ENCODE peak calls at places on chromosomes 11 and 22, in seven cellular contexts. V is GM12891, S is SK-N-SH, D is HepG2, X is K562, H is GM12878, B is H1. U is an unnamed sample.

GRCh38 chr11:88594274-88594950 is 256.9 kb upstream of the CTSC start:
- DNase-seq in X (no peak), D (no peak), B (no peak), V (no peak), H (no peak), S (no peak), U (no peak)

GRCh38 chr11:116544721-116545120 is 228.1 kb downstream of the BUD13 start:
- DNase-seq in B (no peak), H (no peak), S (no peak), V (no peak), D (no peak), X (no peak), U (no peak)

GRCh38 chr11:108973402-108974119 is 308.7 kb downstream of the DDX10 start:
- DNase-seq in B (no peak), X (no peak), H (no peak), S (no peak), D (no peak), V (no peak), U (no peak)

GRCh38 chr11:134498326-134499139 is 86.5 kb upstream of the B3GAT1 start:
- DNase-seq in S (no peak), B (no peak), H (no peak), D (no peak), X (no peak), V (no peak), U (no peak)

GRCh38 chr11:108895579-108896480 is 231.0 kb downstream of the DDX10 start:
- DNase-seq in H (peak), X (no peak), S (no peak), V (no peak), B (no peak), D (peak), U (no peak)

GRCh38 chr22:37983860-37984791 is at the start of gene SOX10:
- DNase-seq in D (no peak), B (peak), X (no peak), H (no peak), V (no peak), S (no peak), U (no peak)

GRCh38 chr11:118048472-118049370 is 28.2 kb upstream of the TMPRSS4 start:
- DNase-seq in B (no peak), H (no peak), X (no peak), V (no peak), D (no peak), S (no peak), U (no peak)

GRCh38 chr11:125271436-125272064 is 107.0 kb downstream of the PKNOX2 start:
- DNase-seq in H (no peak), X (no peak), S (no peak), B (no peak), D (no peak), V (no peak), U (no peak)

GRCh38 chr11:128279861-128280260 is 307.5 kb downstream of the ETS1 start:
- DNase-seq in H (no peak), V (no peak), S (no peak), B (no peak), D (no peak), X (no peak), U (no peak)

GRCh38 chr22:28351585-28351984 is 328.1 kb downstream of the TTC28 start:
- DNase-seq in D (no peak), S (no peak), X (no peak), V (no peak), B (no peak), H (no peak), U (no peak)

GRCh38 chr11:10506013-10506370 is 35.0 kb downstream of the RNF141 start:
- DNase-seq in X (no peak), B (no peak), D (no peak), V (no peak), S (no peak), H (no peak), U (no peak)

GRCh38 chr11:107050126-107050525 is 31.9 kb upstream of the GUCY1A2 start:
- DNase-seq in B (no peak), X (no peak), H (no peak), V (no peak), D (no peak), S (no peak), U (no peak)

GRCh38 chr22:17063372-17064106 is 21.3 kb upstream of the IL17RA start:
- DNase-seq in H (no peak), B (peak), S (no peak), X (no peak), V (no peak), D (no peak), U (no peak)

GRCh38 chr22:22821340-22821739 is 66.3 kb upstream of the IGLL5 start:
- DNase-seq in B (no peak), X (no peak), V (no peak), D (no peak), H (no peak), S (no peak), U (no peak)

GRCh38 chr11:15968461-15969130 is 387.8 kb downstream of the SOX6 start:
- DNase-seq in D (no peak), V (no peak), H (no peak), S (no peak), X (peak), B (no peak), U (no peak)

GRCh38 chr11:72924568-72925190 is 110.5 kb downstream of the ATG16L2 start:
- DNase-seq in B (no peak), X (no peak), H (peak), V (no peak), S (peak), D (peak), U (no peak)
- TF ChIP-seq TAF1 in B (no peak), X (no peak), H (no peak), V (no peak), S (no peak), D (no peak), U (no peak)

GRCh38 chr22:49517211-49517610 is 310.5 kb downstream of the BRD1 start:
- DNase-seq in B (no peak), H (no peak), X (no peak), S (no peak), V (no peak), D (no peak), U (no peak)
- TF ChIP-seq TAF1 in B (no peak), H (no peak), X (no peak), S (no peak), V (no peak), D (no peak), U (no peak)

DNA sequence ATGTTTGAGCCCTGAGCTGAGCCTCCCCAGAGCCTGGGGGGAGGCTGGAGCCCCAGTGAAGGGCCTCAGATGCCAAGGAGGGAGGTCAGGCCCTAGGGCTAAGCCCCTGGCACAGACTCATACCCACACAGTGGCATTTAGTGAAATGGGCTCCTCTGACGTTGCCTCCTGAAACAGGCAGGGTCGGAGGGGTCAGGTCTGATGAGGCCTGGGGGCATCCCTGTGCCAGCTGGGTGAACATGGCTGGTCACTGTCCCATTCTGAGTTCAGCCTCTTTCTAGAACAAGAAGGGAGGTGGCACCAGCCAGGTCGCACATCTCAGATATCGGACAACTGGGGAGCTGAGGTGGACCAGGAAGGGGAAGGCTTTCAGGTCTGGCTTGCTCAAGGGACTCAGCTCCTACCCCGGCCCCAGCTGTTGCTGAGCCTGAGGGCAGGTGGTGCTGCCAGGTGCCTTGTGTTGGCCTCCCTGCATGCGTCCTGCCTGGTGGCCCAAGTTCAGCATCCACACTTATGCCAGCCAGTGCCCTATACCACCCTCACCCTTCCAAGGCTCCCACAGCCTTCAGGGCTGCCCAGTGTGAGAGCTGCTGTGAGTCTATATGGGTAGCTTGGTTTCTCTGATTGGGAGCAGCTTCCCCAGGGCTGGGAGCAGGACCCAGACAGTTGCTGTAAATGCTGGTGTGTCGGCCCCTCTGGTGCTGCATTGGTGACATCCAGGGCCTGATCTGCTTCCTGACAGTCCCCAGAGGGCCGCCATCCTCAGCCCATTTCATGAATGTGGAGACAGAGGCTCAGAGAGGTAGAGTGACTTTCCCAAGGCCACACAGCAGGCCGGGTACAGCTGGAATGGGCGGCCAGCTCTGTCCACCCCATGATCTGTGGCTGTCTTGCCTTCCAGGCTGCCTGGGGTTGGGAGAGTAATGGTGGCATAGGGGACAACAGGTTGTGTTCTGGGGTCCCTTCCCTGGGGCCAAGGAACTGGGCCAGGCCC is 32.8 kb upstream of the PPARA start:
- DNase-seq in X (no peak), D (no peak), H (no peak), S (no peak), B (no peak), V (no peak), U (no peak)
- TF ChIP-seq TAF1 in X (no peak), D (no peak), H (no peak), S (no peak), B (no peak), V (no peak), U (no peak)

DNA sequence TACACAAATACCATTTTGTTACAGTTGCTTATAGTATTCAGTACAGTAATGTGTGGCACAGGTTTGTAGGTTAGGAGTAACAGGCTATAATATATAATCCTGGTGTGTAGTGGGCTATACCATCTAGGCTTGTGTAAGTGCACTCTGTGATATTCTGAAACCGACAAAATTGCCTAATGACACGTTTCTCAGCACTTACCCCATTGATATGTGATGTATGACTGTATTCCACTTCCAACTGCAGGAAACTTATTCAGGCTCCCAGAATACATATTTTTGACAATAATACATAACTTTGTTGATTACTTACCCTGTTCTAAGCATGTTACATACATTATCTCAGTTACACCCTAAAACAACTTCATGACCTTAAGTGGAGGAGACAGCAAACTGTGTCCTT is 5.1 kb upstream of the PICALM start:
- DNase-seq in H (no peak), X (no peak), S (no peak), B (no peak), V (no peak), D (no peak), U (no peak)
- TF ChIP-seq TAF1 in H (no peak), X (no peak), S (no peak), B (no peak), V (no peak), D (no peak), U (no peak)

GRCh38 chr11:66251811-66252210 is 16.6 kb upstream of the RAB1B start:
- DNase-seq in H (no peak), S (no peak), V (no peak), D (no peak), B (no peak), X (no peak), U (no peak)
- TF ChIP-seq TAF1 in H (no peak), S (no peak), V (no peak), D (no peak), B (no peak), X (no peak), U (no peak)

DNA sequence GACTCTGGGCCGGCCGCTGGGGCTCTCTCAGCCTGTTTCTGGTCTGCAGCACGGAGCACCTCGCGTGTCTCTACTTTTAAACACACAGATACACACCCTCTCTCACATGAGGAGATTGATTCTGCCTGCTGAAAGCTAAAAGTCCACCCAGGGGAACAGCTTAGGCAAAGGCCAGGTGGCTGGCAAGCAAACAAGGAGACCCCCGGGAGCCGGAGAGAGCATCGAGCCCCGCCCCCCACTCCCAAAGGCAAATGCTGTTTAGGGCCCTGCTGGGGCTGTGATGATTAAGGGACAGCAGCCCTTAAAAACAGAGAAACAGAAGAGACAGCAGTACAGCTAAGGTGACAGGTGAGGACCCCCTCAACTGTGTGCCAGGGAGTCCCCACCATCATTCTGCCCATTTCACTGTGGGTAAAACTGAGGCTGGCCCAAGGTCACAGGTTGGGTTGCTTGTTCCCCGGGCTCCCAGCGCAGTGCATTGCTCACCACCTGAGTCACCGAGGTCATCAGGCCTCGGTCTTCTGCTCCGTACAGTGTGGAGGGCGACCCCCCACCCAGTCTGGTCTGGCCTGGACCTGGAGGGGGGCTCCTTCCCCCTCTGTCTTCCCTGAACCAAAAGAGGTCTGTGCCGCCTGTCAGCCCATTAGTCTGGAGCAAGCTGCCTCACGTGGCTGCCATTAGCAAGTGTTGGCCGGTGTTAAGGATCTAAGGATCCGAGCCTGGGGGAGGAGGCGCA is 6.9 kb downstream of the CABP7 start:
- DNase-seq in D (no peak), V (no peak), H (no peak), S (no peak), B (no peak), X (no peak), U (no peak)
- TF ChIP-seq TAF1 in D (no peak), V (no peak), H (no peak), S (no peak), B (no peak), X (no peak), U (no peak)

DNA sequence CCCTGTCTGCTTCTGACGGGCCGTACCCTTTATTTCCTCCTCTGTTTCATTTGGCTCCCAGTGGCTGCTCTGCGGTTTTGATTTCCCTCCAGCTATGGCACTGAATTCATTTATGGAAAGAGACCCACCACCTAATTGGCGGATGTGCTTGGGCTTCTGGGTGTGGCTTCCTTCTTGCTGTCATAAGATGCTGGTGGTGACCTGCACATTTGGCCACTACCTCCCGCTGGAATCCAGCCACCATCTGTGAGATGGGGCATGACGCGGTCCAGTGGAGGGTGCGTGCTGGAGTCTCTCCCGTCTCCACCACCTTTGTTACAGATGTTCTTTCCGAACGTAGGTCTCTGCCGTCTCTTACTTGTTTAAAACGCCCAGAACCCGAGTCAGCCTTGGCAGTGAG is 47.7 kb upstream of the FADD start:
- DNase-seq in D (no peak), B (no peak), S (no peak), V (no peak), X (no peak), H (no peak), U (no peak)
- TF ChIP-seq TAF1 in D (no peak), B (no peak), S (no peak), V (no peak), X (no peak), H (no peak), U (no peak)

GRCh38 chr11:33451364-33451763 is 194.2 kb downstream of the HIPK3 start:
- DNase-seq in S (no peak), V (no peak), D (no peak), B (no peak), H (no peak), X (no peak), U (no peak)

GRCh38 chr11:33453225-33453624 is 196.0 kb downstream of the HIPK3 start:
- DNase-seq in V (no peak), H (no peak), S (no peak), D (no peak), X (no peak), B (no peak), U (no peak)

GRCh38 chr11:33455827-33456226 is 198.6 kb downstream of the HIPK3 start:
- DNase-seq in S (no peak), D (no peak), X (no peak), H (no peak), B (no peak), V (no peak), U (no peak)

GRCh38 chr11:33452806-33453205 is 195.6 kb downstream of the HIPK3 start:
- DNase-seq in D (no peak), B (no peak), X (no peak), V (no peak), S (no peak), H (no peak), U (no peak)

GRCh38 chr11:33454264-33454663 is 197.1 kb downstream of the HIPK3 start:
- DNase-seq in X (no peak), H (no peak), D (no peak), V (no peak), S (peak), B (no peak), U (no peak)
- TF ChIP-seq TAF1 in X (no peak), H (no peak), D (no peak), V (no peak), S (no peak), B (no peak), U (no peak)

GRCh38 chr11:14908214-14908880 is 16.3 kb upstream of the CYP2R1 start:
- DNase-seq in B (no peak), D (peak), X (peak), S (peak), V (no peak), H (no peak), U (no peak)
- TF ChIP-seq TAF1 in B (no peak), D (no peak), X (no peak), S (no peak), V (no peak), H (no peak), U (no peak)

GRCh38 chr11:112651345-112651744 is 309.9 kb upstream of the NCAM1 start:
- DNase-seq in B (no peak), D (no peak), V (no peak), X (no peak), H (no peak), S (no peak), U (no peak)
- TF ChIP-seq TAF1 in B (no peak), D (no peak), V (no peak), X (no peak), H (no peak), S (no peak), U (no peak)